ENCODE peak calls at places on chromosomes 6 and 20, in eight cellular contexts. Q is AG20443; Y is nephron progenitor cell; I is Right ventricle myocardium superior; E is activated CD4-positive, CD25-positive, alpha-beta regulatory T cell treated with anti-CD3 and anti-CD28 coated beads, Interleukin-2, amount 50 U/mL, for 72 hours; B is endothelial cell; R is HAP-1; X is activated effector memory CD4-positive, alpha-beta T cell treated with anti-CD3 and anti-CD28 coated beads, Interleukin-2, amount 50 U/mL, for 16 hours. M is an unnamed sample.
A peak's percentile ranks its signal among the peaks of the same experiment; 100 is the strongest.

GRCh38 chr20:49167811-49168507 is 20.2 kb downstream of the STAU1 start:
- DNase-seq in Q (peak; percentile 72), Y (no peak), I (no peak), E (no peak), B (no peak), R (no peak), X (no peak), M (no peak)

GRCh38 chr6:137717074-137718073 is 149.7 kb upstream of the TNFAIP3 start:
- DNase-seq in Q (no peak), Y (no peak), I (no peak), E (peak; percentile 55), B (no peak), R (no peak), X (peak; percentile 89), M (no peak)

GRCh38 chr20:62735331-62735821 is 26.7 kb downstream of the NTSR1 start:
- DNase-seq in Q (no peak), Y (no peak), I (peak; percentile 26), E (no peak), B (no peak), R (no peak), X (peak; percentile 66), M (peak; percentile 42)

GRCh38 chr6:106014930-106015329 is 71.2 kb upstream of the PRDM1 start:
- DNase-seq in Q (no peak), Y (no peak), I (no peak), E (no peak), B (no peak), R (peak; percentile 82), X (no peak), M (no peak)

GRCh38 chr6:170473801-170474200 is 79.3 kb downstream of the PSMB1 start:
- DNase-seq in Q (no peak), Y (no peak), I (no peak), E (no peak), B (no peak), R (no peak), X (no peak), M (no peak)

GRCh38 chr20:49937023-49937929 is 1.1 kb downstream of the RNF114 start:
- DNase-seq in Q (no peak), Y (no peak), I (no peak), E (no peak), B (no peak), R (no peak), X (peak; percentile 54), M (no peak)

GRCh38 chr6:68313911-68314310 is 321.2 kb upstream of the ADGRB3 start:
- DNase-seq in Q (no peak), Y (no peak), I (no peak), E (no peak), B (no peak), R (no peak), X (no peak), M (no peak)

GRCh38 chr20:21096321-21097043 is 9.7 kb downstream of the LINC00237 start:
- DNase-seq in Q (peak; percentile 41), Y (no peak), I (no peak), E (no peak), B (peak; percentile 37), R (no peak), X (no peak), M (no peak)

GRCh38 chr6:41801380-41801779 is 13.9 kb downstream of the TOMM6 start:
- DNase-seq in Q (peak; percentile 34), Y (no peak), I (no peak), E (no peak), B (no peak), R (peak; percentile 26), X (no peak), M (no peak)

GRCh38 chr6:136676075-136676474 is 116.2 kb downstream of the MAP3K5 start:
- DNase-seq in Q (no peak), Y (no peak), I (no peak), E (no peak), B (no peak), R (no peak), X (no peak), M (no peak)

GRCh38 chr20:59939052-59939878 is 840 bp downstream of the PPP1R3D start:
- DNase-seq in Q (peak; percentile 37), Y (peak; percentile 58), I (peak; percentile 55), E (no peak), B (peak; percentile 39), R (no peak), X (peak; percentile 63), M (peak; percentile 70)

GRCh38 chr20:63580796-63581461 is 6.9 kb upstream of the HELZ2 start:
- DNase-seq in Q (peak; percentile 32), Y (peak; percentile 37), I (no peak), E (no peak), B (peak; percentile 33), R (no peak), X (peak; percentile 88), M (no peak)

GRCh38 chr6:169075211-169075621 is 178.4 kb downstream of the THBS2 start:
- DNase-seq in Q (peak; percentile 73), Y (no peak), I (peak; percentile 62), E (no peak), B (no peak), R (no peak), X (no peak), M (no peak)

GRCh38 chr20:4936392-4936850 is 64.9 kb downstream of the SLC23A2 start:
- DNase-seq in Q (no peak), Y (no peak), I (no peak), E (no peak), B (no peak), R (no peak), X (no peak), M (no peak)

GRCh38 chr6:138652824-138653223 is 120.7 kb upstream of the CCDC28A start:
- DNase-seq in Q (no peak), Y (no peak), I (no peak), E (no peak), B (no peak), R (no peak), X (no peak), M (no peak)

GRCh38 chr20:47267621-47268020 is 88.9 kb downstream of the ZMYND8 start:
- DNase-seq in Q (no peak), Y (no peak), I (no peak), E (no peak), B (no peak), R (no peak), X (no peak), M (no peak)

GRCh38 chr6:42021847-42022754 is 28.2 kb upstream of the TAF8 start:
- DNase-seq in Q (no peak), Y (no peak), I (no peak), E (peak; percentile 57), B (no peak), R (no peak), X (peak; percentile 87), M (no peak)

GRCh38 chr6:113560908-113561307 is 296.2 kb upstream of the MARCKS start:
- DNase-seq in Q (peak; percentile 33), Y (no peak), I (no peak), E (no peak), B (no peak), R (no peak), X (no peak), M (no peak)

GRCh38 chr6:129902681-129903080 is 41.6 kb upstream of the TMEM244 start:
- DNase-seq in Q (no peak), Y (no peak), I (no peak), E (no peak), B (no peak), R (no peak), X (no peak), M (no peak)

GRCh38 chr6:105587349-105588115 is 184.7 kb upstream of the PREP start:
- DNase-seq in Q (peak; percentile 85), Y (no peak), I (no peak), E (no peak), B (no peak), R (no peak), X (no peak), M (no peak)

GRCh38 chr6:62371395-62371794 is 85.4 kb upstream of the KHDRBS2 start:
- DNase-seq in Q (no peak), Y (no peak), I (no peak), E (no peak), B (no peak), R (no peak), X (no peak), M (no peak)

GRCh38 chr6:7153807-7154206 is 46.0 kb downstream of the RREB1 start:
- DNase-seq in Q (no peak), Y (no peak), I (no peak), E (no peak), B (no peak), R (no peak), X (no peak), M (no peak)